ENCODE peak calls at places on chromosomes 6 and 20, in five cellular contexts. One of them, this sample, is unnamed.

GRCh38 chr20:37954205-37954604 is 51.3 kb downstream of the VSTM2L start:
- DNase-seq in body of pancreas: no peak
- DNase-seq in uterus: no peak
- DNase-seq in A549: no peak
- DNase-seq in tibial nerve: no peak
- DNase-seq in this sample: no peak

GRCh38 chr6:22372922-22373321 is 76.1 kb upstream of the PRL start:
- DNase-seq in uterus: no peak
- DNase-seq in tibial nerve: no peak
- DNase-seq in body of pancreas: no peak
- DNase-seq in A549: no peak
- DNase-seq in this sample: no peak

GRCh38 chr6:38570750-38571149 is 69.0 kb downstream of the BTBD9 start:
- DNase-seq in body of pancreas: no peak
- DNase-seq in A549: peak
- DNase-seq in tibial nerve: no peak
- DNase-seq in uterus: no peak
- DNase-seq in this sample: no peak

GRCh38 chr6:7922596-7922995 is 12.0 kb upstream of the TXNDC5 start:
- DNase-seq in body of pancreas: no peak
- DNase-seq in uterus: no peak
- DNase-seq in tibial nerve: no peak
- DNase-seq in A549: no peak
- DNase-seq in this sample: no peak

GRCh38 chr20:41392871-41393704 is 26.5 kb upstream of the EMILIN3 start:
- DNase-seq in tibial nerve: peak
- DNase-seq in A549: no peak
- DNase-seq in body of pancreas: peak
- DNase-seq in uterus: peak
- DNase-seq in this sample: peak

GRCh38 chr6:130632288-130632687 is 194.9 kb upstream of the SMLR1 start:
- DNase-seq in tibial nerve: no peak
- DNase-seq in body of pancreas: peak
- DNase-seq in uterus: no peak
- DNase-seq in A549: no peak
- DNase-seq in this sample: no peak

GRCh38 chr6:11730645-11731044 is 48.0 kb downstream of the ADTRP start:
- DNase-seq in body of pancreas: no peak
- DNase-seq in A549: no peak
- DNase-seq in uterus: no peak
- DNase-seq in tibial nerve: no peak
- DNase-seq in this sample: no peak

GRCh38 chr20:62318411-62319345 is 15.9 kb downstream of the ADRM1 start:
- DNase-seq in body of pancreas: no peak
- DNase-seq in uterus: no peak
- DNase-seq in A549: peak
- DNase-seq in tibial nerve: no peak
- DNase-seq in this sample: no peak

GRCh38 chr20:17796096-17796563 is 96.4 kb downstream of the BANF2 start:
- DNase-seq in body of pancreas: peak
- DNase-seq in A549: no peak
- DNase-seq in tibial nerve: no peak
- DNase-seq in uterus: peak
- DNase-seq in this sample: no peak

GRCh38 chr6:15544321-15544900 is 118.4 kb downstream of the DTNBP1 start:
- DNase-seq in A549: no peak
- DNase-seq in tibial nerve: no peak
- DNase-seq in body of pancreas: no peak
- DNase-seq in uterus: no peak
- DNase-seq in this sample: no peak

GRCh38 chr6:167399599-167399998 is 74.7 kb downstream of the TTLL2 start:
- DNase-seq in uterus: no peak
- DNase-seq in A549: no peak
- DNase-seq in tibial nerve: no peak
- DNase-seq in body of pancreas: no peak
- DNase-seq in this sample: no peak

GRCh38 chr20:51928931-51929330 is 126.6 kb upstream of the SALL4 start:
- DNase-seq in tibial nerve: no peak
- DNase-seq in body of pancreas: no peak
- DNase-seq in A549: no peak
- DNase-seq in uterus: no peak
- DNase-seq in this sample: no peak

GRCh38 chr20:53421343-53421742 is 172.3 kb downstream of the ZNF217 start:
- DNase-seq in A549: no peak
- DNase-seq in uterus: no peak
- DNase-seq in tibial nerve: no peak
- DNase-seq in body of pancreas: no peak
- DNase-seq in this sample: no peak

GRCh38 chr6:36963451-36964290 is 9.1 kb downstream of the PI16 start:
- DNase-seq in uterus: no peak
- DNase-seq in tibial nerve: no peak
- DNase-seq in body of pancreas: peak
- DNase-seq in A549: no peak
- DNase-seq in this sample: no peak

GRCh38 chr6:111872521-111873177 is 603 bp downstream of the FYN start:
- DNase-seq in body of pancreas: peak
- DNase-seq in tibial nerve: peak
- DNase-seq in uterus: peak
- DNase-seq in A549: no peak
- DNase-seq in this sample: peak

GRCh38 chr6:144314003-144314485 is 28.9 kb downstream of the UTRN start:
- DNase-seq in A549: no peak
- DNase-seq in uterus: peak
- DNase-seq in body of pancreas: peak
- DNase-seq in tibial nerve: peak
- DNase-seq in this sample: peak

GRCh38 chr6:149852180-149852579 is 12.0 kb downstream of the LRP11 start:
- DNase-seq in body of pancreas: no peak
- DNase-seq in A549: no peak
- DNase-seq in uterus: no peak
- DNase-seq in tibial nerve: no peak
- DNase-seq in this sample: no peak

DNA sequence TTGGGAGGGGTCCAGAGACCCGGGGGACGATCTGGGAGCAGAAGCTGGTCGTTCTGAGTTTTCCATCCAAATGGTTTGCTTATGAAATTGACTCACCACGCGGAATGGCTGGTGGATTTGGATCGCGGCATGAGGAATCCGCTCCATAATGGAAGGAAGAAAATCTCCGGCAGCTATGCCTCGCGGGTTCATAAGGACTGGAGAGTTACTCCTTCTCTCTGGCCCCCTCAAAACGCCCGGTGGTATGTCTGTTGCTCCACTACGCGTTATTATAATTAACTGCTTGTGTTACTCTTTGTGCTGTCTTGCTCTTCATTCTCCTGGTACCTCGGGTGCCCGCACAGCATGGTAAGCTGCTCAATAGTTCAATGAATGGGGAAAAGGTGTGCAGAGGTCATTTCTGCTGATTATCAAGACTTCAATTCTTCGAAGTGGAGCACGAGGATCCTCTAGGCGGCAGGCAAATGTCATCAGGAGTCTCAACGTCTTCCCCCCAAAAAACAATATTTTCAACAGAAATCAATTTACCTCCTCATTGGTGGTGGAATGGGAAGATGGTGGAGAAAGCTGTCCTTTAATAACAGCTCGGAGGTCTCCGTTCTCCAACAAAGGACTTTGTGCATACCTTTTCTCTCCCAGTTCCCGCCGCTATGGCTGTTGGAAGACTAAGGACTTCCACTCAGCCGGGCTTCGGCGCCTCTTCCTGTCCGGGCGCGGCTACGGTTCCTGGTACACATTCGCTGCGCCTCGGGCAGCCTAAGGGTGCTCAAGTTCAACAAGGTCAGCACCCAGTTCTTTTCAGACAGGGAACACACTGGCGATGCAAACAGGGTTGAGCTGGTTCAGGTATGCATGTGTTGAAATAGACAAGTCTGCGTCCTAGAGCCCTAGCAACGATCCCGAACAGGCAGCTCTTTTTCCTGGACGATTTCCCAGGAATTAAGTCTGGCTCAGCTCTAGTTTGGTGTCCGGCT is 9.2 kb upstream of the PRSS16 start:
- DNase-seq in body of pancreas: no peak
- DNase-seq in A549: peak
- DNase-seq in uterus: no peak
- DNase-seq in tibial nerve: no peak
- DNase-seq in this sample: no peak
- TF ChIP-seq CTCF in body of pancreas: no peak
- TF ChIP-seq CTCF in A549: no peak
- TF ChIP-seq CTCF in uterus: no peak
- TF ChIP-seq CTCF in tibial nerve: no peak
- TF ChIP-seq CTCF in this sample: no peak

DNA sequence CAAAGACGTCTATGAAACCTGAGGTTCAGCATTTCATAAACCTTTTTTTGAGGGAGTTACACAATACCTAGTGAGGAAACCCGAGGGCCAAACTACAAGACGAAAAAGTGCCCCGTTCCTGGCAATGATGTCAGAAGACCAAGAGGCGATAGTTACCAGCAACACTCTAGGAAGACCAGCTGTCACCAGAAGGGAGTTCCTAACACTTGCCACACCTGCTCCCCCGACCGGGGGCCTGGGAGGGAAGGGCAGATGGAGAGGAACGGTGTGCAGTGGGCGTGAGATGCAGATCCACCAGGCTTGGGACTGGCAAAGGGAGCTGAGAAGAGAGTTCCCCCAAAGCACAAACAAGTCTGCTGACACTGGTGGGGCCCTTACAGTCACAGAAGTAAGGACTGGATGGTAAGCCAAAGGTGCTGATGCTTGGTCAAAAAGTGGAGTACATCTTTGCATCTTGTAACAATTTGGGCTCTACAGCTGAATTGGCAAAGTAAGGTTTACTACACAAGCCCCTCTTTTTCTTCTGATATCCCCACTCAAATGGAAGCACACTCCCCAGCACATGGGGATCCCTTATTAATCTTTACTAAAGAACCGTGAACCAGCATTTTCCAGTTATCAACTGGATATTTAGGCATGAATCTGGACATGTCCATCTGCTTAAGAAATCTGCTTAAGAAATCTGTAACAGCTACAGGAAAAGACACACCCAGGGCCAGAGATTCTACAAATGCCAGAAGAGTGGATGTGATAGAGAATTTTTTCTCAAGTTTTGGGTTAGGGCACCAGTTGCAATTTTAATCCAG is 38.5 kb downstream of the PANK2 start:
- DNase-seq in A549: no peak
- DNase-seq in uterus: no peak
- DNase-seq in body of pancreas: peak
- DNase-seq in tibial nerve: no peak
- DNase-seq in this sample: no peak
- TF ChIP-seq POLR2A in A549: no peak
- TF ChIP-seq POLR2A in uterus: no peak
- TF ChIP-seq POLR2A in body of pancreas: no peak
- TF ChIP-seq POLR2A in tibial nerve: no peak
- TF ChIP-seq POLR2A in this sample: no peak

GRCh38 chr20:10675456-10675848 is 1.7 kb upstream of the JAG1 start:
- DNase-seq in uterus: no peak
- DNase-seq in body of pancreas: no peak
- DNase-seq in tibial nerve: no peak
- DNase-seq in A549: no peak
- DNase-seq in this sample: no peak
- H3K4me3 ChIP-seq in uterus: peak
- H3K4me3 ChIP-seq in body of pancreas: no peak
- H3K4me3 ChIP-seq in tibial nerve: no peak
- H3K4me3 ChIP-seq in A549: peak
- H3K4me3 ChIP-seq in this sample: no peak

GRCh38 chr20:58869662-58870227 is 17.2 kb downstream of the GNAS start:
- DNase-seq in A549: no peak
- DNase-seq in tibial nerve: no peak
- DNase-seq in uterus: no peak
- DNase-seq in body of pancreas: no peak
- DNase-seq in this sample: peak

GRCh38 chr20:58867211-58867610 is 14.7 kb downstream of the GNAS start:
- DNase-seq in body of pancreas: peak
- DNase-seq in A549: no peak
- DNase-seq in uterus: peak
- DNase-seq in tibial nerve: no peak
- DNase-seq in this sample: no peak

GRCh38 chr20:58868795-58869194 is 16.3 kb downstream of the GNAS start:
- DNase-seq in A549: no peak
- DNase-seq in tibial nerve: no peak
- DNase-seq in uterus: no peak
- DNase-seq in body of pancreas: no peak
- DNase-seq in this sample: peak

GRCh38 chr20:58864346-58864745 is 11.8 kb downstream of the GNAS start:
- DNase-seq in tibial nerve: no peak
- DNase-seq in body of pancreas: no peak
- DNase-seq in A549: no peak
- DNase-seq in uterus: no peak
- DNase-seq in this sample: no peak
- TF ChIP-seq CTCF in tibial nerve: no peak
- TF ChIP-seq CTCF in body of pancreas: peak
- TF ChIP-seq CTCF in A549: peak
- TF ChIP-seq CTCF in uterus: no peak
- TF ChIP-seq CTCF in this sample: no peak

DNA sequence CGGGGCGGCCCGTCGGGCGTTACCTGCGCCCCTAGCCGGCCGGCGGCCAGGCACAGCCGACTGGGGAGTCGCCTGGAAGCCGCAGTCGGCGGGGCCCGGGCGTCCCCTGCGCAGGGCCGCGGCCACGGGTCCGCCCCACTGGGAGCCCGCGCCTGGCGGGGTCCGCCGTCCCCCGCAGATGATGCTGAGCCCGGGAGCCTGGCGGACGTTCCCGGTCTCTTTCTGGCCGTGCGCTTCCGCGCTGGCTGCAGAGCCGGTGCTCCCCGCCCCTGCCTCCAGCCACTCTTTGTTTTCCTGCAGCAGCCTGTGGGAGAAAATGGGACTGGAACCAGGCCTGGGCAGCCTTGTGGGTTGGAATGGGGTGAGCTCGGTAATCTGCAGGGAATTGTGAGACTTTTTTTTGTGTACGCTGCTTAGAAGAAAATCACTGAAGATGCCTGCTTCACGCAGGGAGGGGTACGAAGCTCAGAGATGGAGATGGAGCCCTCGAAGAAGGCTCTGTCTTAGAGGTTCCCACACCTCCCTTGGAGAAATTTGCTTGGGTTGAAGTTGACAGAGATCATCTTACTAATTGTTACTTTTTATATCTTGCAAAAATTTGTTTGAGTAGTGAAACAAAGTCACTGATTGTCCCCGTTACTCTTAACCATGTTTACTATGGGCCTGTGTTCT is 752 bp downstream of the PYGB start:
- DNase-seq in uterus: no peak
- DNase-seq in A549: no peak
- DNase-seq in body of pancreas: no peak
- DNase-seq in tibial nerve: no peak
- DNase-seq in this sample: peak
- TF ChIP-seq POLR2A in uterus: no peak
- TF ChIP-seq POLR2A in A549: no peak
- TF ChIP-seq POLR2A in body of pancreas: no peak
- TF ChIP-seq POLR2A in tibial nerve: no peak
- TF ChIP-seq POLR2A in this sample: no peak

DNA sequence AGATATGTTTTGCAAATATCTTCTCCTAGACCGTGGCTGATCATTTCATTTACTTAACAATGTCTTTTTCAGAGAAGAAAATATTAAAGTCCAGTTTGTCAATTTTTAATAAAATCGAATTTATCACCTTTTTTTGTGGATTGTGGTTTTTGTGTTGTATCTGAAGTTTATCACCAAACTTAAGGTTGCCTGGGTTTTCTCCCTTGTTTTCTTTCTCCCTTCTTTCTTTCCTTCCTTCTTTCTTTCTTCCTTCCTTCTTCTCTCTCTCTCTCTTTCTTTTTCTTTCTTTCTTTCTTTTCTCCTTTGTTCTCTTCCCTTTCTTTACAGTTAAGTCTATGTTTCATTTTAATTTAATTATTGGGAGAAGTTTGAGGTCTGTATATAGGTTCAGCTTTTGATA is 68.7 kb downstream of the RNF182 start:
- DNase-seq in body of pancreas: no peak
- DNase-seq in A549: no peak
- DNase-seq in tibial nerve: no peak
- DNase-seq in uterus: no peak
- DNase-seq in this sample: no peak
- H3K4me3 ChIP-seq in body of pancreas: no peak
- H3K4me3 ChIP-seq in A549: no peak
- H3K4me3 ChIP-seq in tibial nerve: no peak
- H3K4me3 ChIP-seq in uterus: no peak
- H3K4me3 ChIP-seq in this sample: no peak

This sample was measured in lower leg skin.